ENCODE peak calls at places on chromosomes 5 and 9, in nine cellular contexts. F is ureter, H is neuronal stem cell, N is NCI-H526 treated with DMSO at 0.1 percent for 48 hours, D is heart right ventricle, J is A172, Q is ascending aorta, X is glomerular endothelial cell, P is NCI-H1092 treated with DMSO at 0.1 percent for 48 hours. E is an unnamed sample.
A peak's percentile ranks its signal among the peaks of the same experiment; 100 is the strongest.

GRCh38 chr9:106111039-106111740 is 416.8 kb downstream of the TMEM38B start:
- DNase-seq in P (peak; percentile 92), H (no peak), Q (no peak), F (no peak), N (peak; percentile 50), J (no peak), D (no peak), X (no peak), E (no peak)

GRCh38 chr5:58974083-58974482 is 391.2 kb downstream of the RAB3C start:
- DNase-seq in X (no peak), N (no peak), J (no peak), P (no peak), Q (no peak), H (no peak), F (no peak), D (no peak), E (no peak)

GRCh38 chr5:103605277-103605676 is 42.7 kb upstream of the NUDT12 start:
- DNase-seq in N (no peak), X (no peak), Q (no peak), D (no peak), H (no peak), F (no peak), P (no peak), J (no peak), E (no peak)

GRCh38 chr9:104074876-104075275 is 19.2 kb upstream of the SMC2 start:
- DNase-seq in D (no peak), J (peak; percentile 88), H (no peak), P (no peak), Q (no peak), F (no peak), X (no peak), N (no peak), E (peak; percentile 81)

GRCh38 chr5:112923148-112923917 is 1.3 kb upstream of the REEP5 start:
- DNase-seq in H (no peak), N (no peak), X (no peak), J (no peak), D (no peak), Q (no peak), F (no peak), P (no peak), E (no peak)

GRCh38 chr9:1745980-1746379 is 269.2 kb upstream of the SMARCA2 start:
- DNase-seq in P (no peak), X (no peak), H (no peak), F (no peak), D (no peak), J (no peak), Q (no peak), N (no peak), E (no peak)

GRCh38 chr5:149438711-149439132 is 59.6 kb upstream of the IL17B start:
- DNase-seq in N (no peak), H (no peak), J (no peak), F (no peak), P (no peak), X (no peak), Q (no peak), D (no peak), E (no peak)

GRCh38 chr9:89178162-89179120 is at the start of gene SHC3:
- DNase-seq in X (no peak), H (peak; percentile 41), J (no peak), F (no peak), Q (no peak), P (no peak), N (no peak), D (peak; percentile 20), E (no peak)

GRCh38 chr5:90473321-90474234 is 993 bp downstream of the MBLAC2 start:
- DNase-seq in H (no peak), N (peak; percentile 30), Q (no peak), J (peak; percentile 16), F (no peak), P (peak; percentile 50), X (no peak), D (peak; percentile 41), E (peak; percentile 16)

GRCh38 chr5:36298546-36298945 is 3.2 kb downstream of the RANBP3L start:
- DNase-seq in D (no peak), P (no peak), X (no peak), J (no peak), N (no peak), F (no peak), H (no peak), Q (no peak), E (no peak)

GRCh38 chr5:98816574-98817222 is 43.2 kb downstream of the RGMB start:
- DNase-seq in F (no peak), P (no peak), D (no peak), Q (no peak), N (no peak), H (no peak), X (no peak), J (no peak), E (peak; percentile 15)

GRCh38 chr5:125609011-125609410 is 814.2 kb upstream of the GRAMD2B start:
- DNase-seq in X (no peak), H (no peak), N (no peak), D (no peak), Q (no peak), P (no peak), F (no peak), J (no peak), E (peak; percentile 31)

GRCh38 chr5:23648656-23649055 is 141.2 kb downstream of the PRDM9 start:
- DNase-seq in N (no peak), Q (no peak), H (no peak), X (no peak), F (no peak), D (no peak), J (no peak), P (no peak), E (peak; percentile 11)